ENCODE peak calls at places on chromosomes 5 and 9, in ten cellular contexts. G is A549, Q is prostate gland, V is spleen, T is sigmoid colon, C is body of pancreas, Z is ovary, Y is IMR-90, F is heart left ventricle, R is Peyer's patch. P is an unnamed sample.

GRCh38 chr9:33404782-33405362 is 2.5 kb upstream of the AQP7 start:
- DNase-seq in C (no peak), T (no peak), Z (no peak), G (no peak), R (no peak), Q (no peak), F (no peak), Y (no peak), V (no peak), P (no peak)

GRCh38 chr5:150904479-150905311 is at the start of gene ZNF300:
- DNase-seq in Y (peak), F (peak), Z (peak), Q (peak), G (peak), T (peak), C (peak), R (peak), V (peak), P (peak)

GRCh38 chr5:129631946-129632345 is 115.9 kb upstream of the MINAR2 start:
- DNase-seq in R (no peak), T (no peak), Y (no peak), Q (no peak), V (no peak), C (peak), Z (no peak), G (no peak), F (no peak), P (no peak)

GRCh38 chr9:117681827-117682226 is 22.4 kb upstream of the TLR4 start:
- DNase-seq in R (no peak), V (no peak), G (no peak), F (no peak), T (no peak), C (no peak), Z (no peak), Q (no peak), Y (no peak), P (no peak)

GRCh38 chr5:96794757-96795156 is 13.0 kb downstream of the ERAP1 start:
- DNase-seq in Q (no peak), Z (no peak), F (no peak), V (no peak), G (no peak), T (no peak), C (no peak), Y (no peak), R (no peak), P (no peak)

GRCh38 chr5:150001660-150002493 is 1.3 kb downstream of the HMGXB3 start:
- DNase-seq in R (no peak), C (peak), Q (peak), T (peak), Y (peak), G (peak), V (no peak), Z (no peak), F (peak), P (peak)

GRCh38 chr9:99023831-99024230 is 80.1 kb downstream of the COL15A1 start:
- DNase-seq in F (peak), Q (no peak), V (no peak), Y (peak), R (no peak), G (no peak), C (peak), T (no peak), Z (peak), P (no peak)

GRCh38 chr5:16727937-16728336 is 111.1 kb upstream of the RETREG1 start:
- DNase-seq in V (no peak), Q (peak), C (peak), G (no peak), Y (no peak), R (peak), T (peak), F (peak), Z (no peak), P (no peak)

GRCh38 chr9:13424204-13424603 is 144.7 kb upstream of the MPDZ start:
- DNase-seq in G (peak), Z (no peak), V (no peak), R (no peak), C (no peak), F (no peak), Q (no peak), Y (no peak), T (no peak), P (no peak)

GRCh38 chr9:6703898-6704639 is 53.7 kb upstream of the KDM4C start:
- DNase-seq in T (peak), Z (peak), C (peak), G (peak), R (peak), F (peak), V (peak), Q (peak), Y (peak), P (no peak)
- TF ChIP-seq POLR2A in T (no peak), Z (peak), C (peak), G (peak), R (peak), F (no peak), V (no peak), Q (peak), Y (no peak), P (no peak)

GRCh38 chr9:113275147-113276131 is at the start of the genes CDC26 and PRPF4:
- DNase-seq in Y (peak), Q (peak), V (peak), T (peak), F (peak), C (peak), Z (peak), G (peak), R (peak), P (peak)
- TF ChIP-seq POLR2A in Y (peak), Q (peak), V (peak), T (peak), F (peak), C (peak), Z (peak), G (peak), R (peak), P (peak)

DNA sequence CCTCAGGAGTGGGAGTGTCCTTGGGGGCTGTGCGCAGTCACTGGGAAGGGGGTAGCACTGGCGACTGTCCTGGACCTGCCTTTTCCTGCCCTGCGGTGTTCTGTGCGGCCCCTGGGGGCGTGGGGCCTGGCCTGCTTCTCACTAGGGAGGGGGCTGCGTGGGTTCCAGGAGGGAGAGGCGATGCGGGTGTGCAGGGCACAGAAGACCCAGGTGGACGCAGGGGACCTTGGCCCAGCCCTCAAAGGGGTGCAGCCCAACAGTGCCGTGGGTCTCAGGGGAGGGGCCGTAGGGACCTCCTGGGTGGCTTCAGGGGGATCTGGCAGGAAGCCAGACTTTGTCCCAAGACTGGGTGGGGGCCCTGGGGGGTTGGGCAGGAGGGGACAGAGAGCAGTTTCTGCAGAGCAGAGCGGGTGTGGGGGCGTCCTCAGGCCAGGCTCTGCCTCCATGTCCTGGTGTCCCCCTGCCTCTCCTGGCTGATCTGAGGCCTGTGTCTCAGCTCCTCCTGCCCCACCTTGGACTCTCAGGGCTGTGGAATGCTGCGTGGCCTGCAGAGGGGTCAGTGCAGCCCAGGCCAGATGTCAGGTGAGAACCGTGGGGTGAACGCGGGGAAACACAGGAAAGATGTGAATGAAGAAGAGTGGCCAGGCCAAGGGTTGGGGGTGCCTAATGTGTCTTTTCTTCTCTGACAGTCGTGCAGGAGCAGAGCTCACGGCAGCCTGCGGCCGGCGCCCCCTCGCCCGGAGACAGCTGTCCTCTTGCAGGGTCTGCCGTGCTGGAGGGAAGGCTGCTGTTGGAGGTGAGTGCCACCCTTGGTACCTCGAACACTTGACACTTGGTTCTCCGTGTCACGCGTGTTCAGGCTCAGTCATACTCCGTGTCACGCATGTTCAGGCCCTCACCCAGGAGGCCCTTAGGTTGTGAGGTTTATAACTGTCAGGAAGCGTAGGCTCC is 54.7 kb downstream of the AHRR start:
- DNase-seq in Q (peak), G (no peak), T (peak), R (peak), Y (no peak), F (peak), V (peak), Z (no peak), C (no peak), P (no peak)
- TF ChIP-seq POLR2A in Q (no peak), G (no peak), T (no peak), R (no peak), Y (no peak), F (no peak), V (no peak), Z (no peak), C (no peak), P (no peak)

DNA sequence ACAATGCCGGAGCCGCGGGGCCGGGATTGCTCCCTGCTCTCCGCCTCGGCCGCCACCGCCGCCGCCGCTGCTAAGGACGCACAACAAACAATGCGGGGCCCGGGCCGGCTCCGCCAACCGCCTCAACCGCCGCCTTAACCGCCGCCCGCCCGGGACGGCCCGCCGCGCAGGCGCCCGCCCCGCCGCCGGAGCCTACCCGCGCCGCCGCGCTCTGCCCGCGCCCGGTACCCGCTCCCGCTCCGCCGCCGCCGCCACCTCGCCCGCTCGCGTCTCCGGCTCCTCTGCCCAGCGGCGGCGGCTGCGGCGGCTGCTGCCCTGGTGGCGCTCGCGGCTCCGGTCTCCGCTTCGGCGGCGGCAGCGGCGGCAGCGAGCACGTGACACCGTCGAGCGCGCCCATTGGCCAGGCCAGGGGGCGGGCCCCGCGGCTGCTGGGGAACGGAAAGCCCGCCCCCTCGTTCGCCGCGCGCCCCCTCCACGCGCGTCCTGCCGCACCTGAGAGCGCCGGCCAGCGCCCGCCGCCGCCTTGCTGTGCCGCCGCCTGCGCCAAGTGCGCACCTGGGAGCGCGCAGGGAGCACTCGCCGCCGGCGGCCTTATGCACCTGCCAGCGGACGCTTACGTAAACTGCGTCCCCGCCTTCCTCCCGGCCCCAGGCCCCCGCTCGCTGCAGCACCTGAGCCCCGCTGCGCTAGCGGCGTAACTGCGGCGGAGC is at the start of gene STRBP:
- DNase-seq in C (peak), G (peak), T (peak), Z (peak), F (peak), R (peak), Y (peak), V (peak), Q (peak), P (peak)
- TF ChIP-seq POLR2A in C (no peak), G (peak), T (no peak), Z (no peak), F (no peak), R (no peak), Y (no peak), V (no peak), Q (peak), P (peak)

GRCh38 chr9:136111190-136111589 is 7.5 kb downstream of the TMEM250 start:
- DNase-seq in V (no peak), R (no peak), G (no peak), T (no peak), Y (no peak), Q (no peak), C (no peak), Z (no peak), F (no peak), P (no peak)

GRCh38 chr9:136111910-136112309 is 6.8 kb downstream of the TMEM250 start:
- DNase-seq in G (no peak), Q (no peak), F (no peak), V (no peak), Y (no peak), C (no peak), Z (no peak), T (no peak), R (no peak), P (no peak)

GRCh38 chr9:136110082-136111061 is 8.3 kb downstream of the TMEM250 start:
- DNase-seq in F (no peak), Z (peak), Q (no peak), V (peak), Y (peak), C (no peak), R (no peak), T (no peak), G (no peak), P (no peak)

GRCh38 chr9:136114606-136115005 is 4.1 kb downstream of the TMEM250 start:
- DNase-seq in C (no peak), R (no peak), V (no peak), Y (no peak), Z (no peak), Q (no peak), T (no peak), F (no peak), G (no peak), P (no peak)

DNA sequence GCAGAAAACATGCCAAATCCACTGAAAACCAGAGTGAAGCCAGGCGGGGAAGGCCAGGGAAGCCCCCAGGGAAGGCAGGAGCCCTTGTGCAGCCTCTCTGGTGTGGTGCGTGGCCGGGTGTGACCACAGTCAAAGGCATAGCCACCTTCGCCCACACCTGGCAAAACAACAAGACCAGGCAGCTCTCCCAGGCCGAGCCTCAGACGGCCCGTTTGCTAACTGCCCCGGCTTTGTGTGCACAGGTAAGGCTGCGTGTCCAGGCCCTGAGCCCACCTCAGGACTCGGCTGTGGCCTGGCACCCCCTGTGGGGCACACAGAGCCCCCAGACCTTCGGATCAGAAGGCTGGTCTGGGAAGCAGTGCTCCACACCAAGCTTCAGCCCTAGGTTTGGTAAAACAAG is 6.1 kb downstream of the TMEM250 start:
- DNase-seq in Y (no peak), V (peak), R (no peak), Z (no peak), C (no peak), Q (no peak), T (no peak), G (no peak), F (no peak), P (no peak)
- TF ChIP-seq POLR2A in Y (no peak), V (no peak), R (no peak), Z (no peak), C (no peak), Q (no peak), T (no peak), G (no peak), F (no peak), P (no peak)

P was measured in H54.